ENCODE peak calls at places on chromosomes 11 and 22, in nine cellular contexts. One of them, this sample, is unnamed.

GRCh38 chr22:49705631-49706352 is 121.9 kb downstream of the BRD1 start:
- DNase-seq in stomach: no peak
- DNase-seq in bronchial epithelial cell: no peak
- DNase-seq in endothelial cell: no peak
- DNase-seq in HFF-Myc: no peak
- DNase-seq in heart right ventricle: no peak
- DNase-seq in AG09319: no peak
- DNase-seq in RWPE1: no peak
- DNase-seq in choroid plexus epithelial cell: no peak
- DNase-seq in this sample: no peak

GRCh38 chr11:12802418-12803085 is 128.3 kb downstream of the TEAD1 start:
- DNase-seq in HFF-Myc: peak
- DNase-seq in endothelial cell: no peak
- DNase-seq in choroid plexus epithelial cell: peak
- DNase-seq in RWPE1: peak
- DNase-seq in stomach: peak
- DNase-seq in heart right ventricle: peak
- DNase-seq in bronchial epithelial cell: peak
- DNase-seq in AG09319: no peak
- DNase-seq in this sample: no peak

GRCh38 chr11:9219115-9219514 is 46.0 kb downstream of the DENND5A start:
- DNase-seq in heart right ventricle: no peak
- DNase-seq in stomach: no peak
- DNase-seq in endothelial cell: no peak
- DNase-seq in choroid plexus epithelial cell: peak
- DNase-seq in HFF-Myc: no peak
- DNase-seq in AG09319: peak
- DNase-seq in bronchial epithelial cell: no peak
- DNase-seq in RWPE1: no peak
- DNase-seq in this sample: no peak

GRCh38 chr22:20803696-20804324 is 29.9 kb downstream of the SERPIND1 start:
- DNase-seq in endothelial cell: peak
- DNase-seq in HFF-Myc: peak
- DNase-seq in choroid plexus epithelial cell: peak
- DNase-seq in bronchial epithelial cell: peak
- DNase-seq in AG09319: no peak
- DNase-seq in heart right ventricle: peak
- DNase-seq in stomach: peak
- DNase-seq in RWPE1: no peak
- DNase-seq in this sample: no peak

GRCh38 chr11:71252782-71253730 is 679 bp upstream of the SHANK2 start:
- DNase-seq in stomach: peak
- DNase-seq in heart right ventricle: no peak
- DNase-seq in endothelial cell: peak
- DNase-seq in AG09319: no peak
- DNase-seq in RWPE1: peak
- DNase-seq in HFF-Myc: no peak
- DNase-seq in bronchial epithelial cell: peak
- DNase-seq in choroid plexus epithelial cell: peak
- DNase-seq in this sample: no peak

GRCh38 chr11:124329787-124330478 is 9.9 kb upstream of the OR8D2 start:
- DNase-seq in bronchial epithelial cell: no peak
- DNase-seq in endothelial cell: no peak
- DNase-seq in heart right ventricle: no peak
- DNase-seq in RWPE1: no peak
- DNase-seq in choroid plexus epithelial cell: peak
- DNase-seq in AG09319: no peak
- DNase-seq in stomach: no peak
- DNase-seq in HFF-Myc: no peak
- DNase-seq in this sample: no peak

GRCh38 chr11:116598556-116598955 is 174.2 kb downstream of the BUD13 start:
- DNase-seq in heart right ventricle: no peak
- DNase-seq in AG09319: no peak
- DNase-seq in choroid plexus epithelial cell: no peak
- DNase-seq in RWPE1: no peak
- DNase-seq in endothelial cell: no peak
- DNase-seq in HFF-Myc: no peak
- DNase-seq in stomach: no peak
- DNase-seq in bronchial epithelial cell: no peak
- DNase-seq in this sample: no peak

GRCh38 chr11:126319374-126319740 is 15.5 kb downstream of the DCPS start:
- DNase-seq in RWPE1: no peak
- DNase-seq in heart right ventricle: no peak
- DNase-seq in choroid plexus epithelial cell: no peak
- DNase-seq in stomach: no peak
- DNase-seq in AG09319: no peak
- DNase-seq in endothelial cell: no peak
- DNase-seq in HFF-Myc: no peak
- DNase-seq in bronchial epithelial cell: no peak
- DNase-seq in this sample: no peak

GRCh38 chr11:65576232-65576866 is 496 bp downstream of the EHBP1L1 start:
- DNase-seq in bronchial epithelial cell: no peak
- DNase-seq in choroid plexus epithelial cell: no peak
- DNase-seq in AG09319: no peak
- DNase-seq in endothelial cell: no peak
- DNase-seq in RWPE1: no peak
- DNase-seq in HFF-Myc: no peak
- DNase-seq in stomach: no peak
- DNase-seq in heart right ventricle: no peak
- DNase-seq in this sample: no peak

DNA sequence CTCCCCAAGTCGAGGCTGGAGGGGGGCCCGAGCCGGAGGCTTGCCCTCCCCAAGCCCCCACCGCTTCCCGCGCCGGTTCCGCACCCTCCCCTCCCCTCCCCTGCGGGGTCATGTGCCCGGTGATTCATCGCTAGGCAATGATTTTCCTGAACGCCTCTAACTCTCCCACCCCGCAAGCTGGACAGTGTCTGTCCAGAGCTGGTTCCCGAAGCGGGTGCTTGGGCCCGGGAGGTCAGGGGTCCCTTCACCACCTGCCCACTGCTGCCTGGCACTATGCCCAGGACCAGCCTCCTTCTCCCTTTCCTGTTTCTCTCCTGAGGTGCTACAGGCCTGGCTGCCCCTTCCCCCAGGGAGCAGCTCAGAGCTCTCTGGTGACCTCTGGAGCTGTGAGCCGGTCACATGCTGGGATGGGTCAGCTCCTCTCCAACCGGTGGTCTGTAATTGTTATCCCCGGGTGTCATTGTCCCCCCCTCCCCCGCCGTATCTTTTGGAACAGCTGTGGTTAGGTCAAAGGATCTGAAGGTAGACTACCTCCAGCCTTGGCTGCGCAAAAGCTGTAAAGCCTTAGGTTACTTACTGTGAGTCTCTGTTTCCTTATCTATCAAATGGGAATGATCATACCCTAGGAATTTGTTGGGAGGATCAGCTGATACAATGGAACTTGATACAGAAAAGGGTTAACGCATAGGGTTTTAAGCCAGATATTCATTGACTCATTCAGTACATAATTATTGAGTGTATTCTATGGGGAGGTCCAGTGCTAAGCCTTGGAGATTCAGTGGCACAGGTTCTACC is 722 bp downstream of the STX3 start:
- DNase-seq in stomach: peak
- DNase-seq in HFF-Myc: no peak
- DNase-seq in RWPE1: peak
- DNase-seq in endothelial cell: peak
- DNase-seq in choroid plexus epithelial cell: peak
- DNase-seq in heart right ventricle: peak
- DNase-seq in bronchial epithelial cell: peak
- DNase-seq in AG09319: peak
- DNase-seq in this sample: peak
- TF ChIP-seq CTCF in stomach: no peak
- TF ChIP-seq CTCF in HFF-Myc: no peak
- TF ChIP-seq CTCF in RWPE1: no peak
- TF ChIP-seq CTCF in endothelial cell: no peak
- TF ChIP-seq CTCF in choroid plexus epithelial cell: no peak
- TF ChIP-seq CTCF in heart right ventricle: no peak
- TF ChIP-seq CTCF in bronchial epithelial cell: no peak
- TF ChIP-seq CTCF in AG09319: no peak
- TF ChIP-seq CTCF in this sample: no peak

GRCh38 chr11:102932678-102933077 is 22.9 kb downstream of the MMP13 start:
- DNase-seq in heart right ventricle: no peak
- DNase-seq in AG09319: no peak
- DNase-seq in HFF-Myc: no peak
- DNase-seq in bronchial epithelial cell: no peak
- DNase-seq in choroid plexus epithelial cell: no peak
- DNase-seq in RWPE1: no peak
- DNase-seq in endothelial cell: no peak
- DNase-seq in stomach: no peak
- DNase-seq in this sample: no peak

GRCh38 chr11:102934735-102935134 is 20.8 kb downstream of the MMP13 start:
- DNase-seq in choroid plexus epithelial cell: no peak
- DNase-seq in stomach: no peak
- DNase-seq in bronchial epithelial cell: no peak
- DNase-seq in heart right ventricle: no peak
- DNase-seq in HFF-Myc: no peak
- DNase-seq in endothelial cell: no peak
- DNase-seq in RWPE1: no peak
- DNase-seq in AG09319: no peak
- DNase-seq in this sample: no peak

GRCh38 chr11:102933627-102934026 is 21.9 kb downstream of the MMP13 start:
- DNase-seq in choroid plexus epithelial cell: no peak
- DNase-seq in endothelial cell: no peak
- DNase-seq in RWPE1: no peak
- DNase-seq in bronchial epithelial cell: no peak
- DNase-seq in stomach: no peak
- DNase-seq in HFF-Myc: no peak
- DNase-seq in AG09319: no peak
- DNase-seq in heart right ventricle: no peak
- DNase-seq in this sample: no peak

GRCh38 chr11:102936864-102937509 is 18.5 kb downstream of the MMP13 start:
- DNase-seq in stomach: no peak
- DNase-seq in RWPE1: no peak
- DNase-seq in bronchial epithelial cell: no peak
- DNase-seq in endothelial cell: no peak
- DNase-seq in AG09319: no peak
- DNase-seq in HFF-Myc: no peak
- DNase-seq in choroid plexus epithelial cell: no peak
- DNase-seq in heart right ventricle: no peak
- DNase-seq in this sample: no peak

DNA sequence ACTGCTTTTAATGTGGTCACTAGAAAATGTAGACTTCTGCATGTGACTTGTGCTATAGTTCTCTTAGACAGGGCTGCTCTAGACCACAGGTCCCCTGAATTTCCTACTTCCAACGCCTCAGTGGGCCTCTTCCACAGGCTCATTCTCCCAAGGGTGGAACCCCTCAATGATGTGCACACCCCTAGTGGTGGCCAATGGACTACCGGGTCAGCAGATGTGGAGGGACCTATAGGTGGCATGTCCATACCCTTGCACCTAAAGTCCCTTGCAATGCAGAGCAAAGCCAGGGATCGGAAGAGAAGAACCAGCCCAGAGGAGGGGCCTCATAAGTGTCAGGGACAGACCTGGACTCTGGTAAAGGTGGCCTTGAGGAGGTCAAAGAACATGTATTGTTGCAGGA is 20.0 kb downstream of the MMP13 start:
- DNase-seq in heart right ventricle: no peak
- DNase-seq in HFF-Myc: no peak
- DNase-seq in stomach: no peak
- DNase-seq in choroid plexus epithelial cell: no peak
- DNase-seq in RWPE1: no peak
- DNase-seq in endothelial cell: no peak
- DNase-seq in bronchial epithelial cell: no peak
- DNase-seq in AG09319: no peak
- DNase-seq in this sample: no peak
- TF ChIP-seq CTCF in heart right ventricle: no peak
- TF ChIP-seq CTCF in HFF-Myc: peak
- TF ChIP-seq CTCF in stomach: no peak
- TF ChIP-seq CTCF in choroid plexus epithelial cell: peak
- TF ChIP-seq CTCF in RWPE1: no peak
- TF ChIP-seq CTCF in endothelial cell: peak
- TF ChIP-seq CTCF in bronchial epithelial cell: no peak
- TF ChIP-seq CTCF in AG09319: no peak
- TF ChIP-seq CTCF in this sample: no peak

DNA sequence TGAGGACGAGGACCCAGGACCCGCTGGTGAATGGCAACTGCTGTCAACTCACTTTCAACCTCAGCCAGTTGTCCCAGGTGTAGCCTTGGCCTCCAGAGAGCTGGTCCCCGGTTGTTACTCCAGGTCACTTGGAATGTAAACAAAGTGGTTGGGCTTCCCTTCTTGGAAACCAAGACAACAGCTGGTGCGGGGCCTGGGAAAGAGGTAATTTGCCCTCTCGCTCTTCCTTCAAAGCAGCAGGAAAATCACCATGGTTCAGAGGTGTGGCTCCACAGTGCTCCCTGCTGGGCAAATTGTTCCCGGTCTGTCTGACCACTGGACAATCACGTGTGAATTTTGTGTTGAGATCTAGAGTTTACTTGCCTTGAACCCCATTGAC is 15.0 kb downstream of the SLC1A2 start:
- DNase-seq in endothelial cell: peak
- DNase-seq in HFF-Myc: peak
- DNase-seq in AG09319: no peak
- DNase-seq in heart right ventricle: peak
- DNase-seq in bronchial epithelial cell: peak
- DNase-seq in RWPE1: no peak
- DNase-seq in choroid plexus epithelial cell: peak
- DNase-seq in stomach: peak
- DNase-seq in this sample: no peak
- TF ChIP-seq CTCF in endothelial cell: peak
- TF ChIP-seq CTCF in HFF-Myc: peak
- TF ChIP-seq CTCF in AG09319: peak
- TF ChIP-seq CTCF in heart right ventricle: peak
- TF ChIP-seq CTCF in bronchial epithelial cell: peak
- TF ChIP-seq CTCF in RWPE1: no peak
- TF ChIP-seq CTCF in choroid plexus epithelial cell: peak
- TF ChIP-seq CTCF in stomach: no peak
- TF ChIP-seq CTCF in this sample: peak

GRCh38 chr22:38240734-38241252 is 32.0 kb downstream of the TMEM184B start:
- DNase-seq in HFF-Myc: peak
- DNase-seq in stomach: peak
- DNase-seq in bronchial epithelial cell: peak
- DNase-seq in heart right ventricle: no peak
- DNase-seq in AG09319: no peak
- DNase-seq in choroid plexus epithelial cell: peak
- DNase-seq in RWPE1: peak
- DNase-seq in endothelial cell: peak
- DNase-seq in this sample: no peak

GRCh38 chr22:38239101-38239761 is 33.6 kb downstream of the TMEM184B start:
- DNase-seq in RWPE1: peak
- DNase-seq in HFF-Myc: peak
- DNase-seq in bronchial epithelial cell: peak
- DNase-seq in heart right ventricle: no peak
- DNase-seq in endothelial cell: no peak
- DNase-seq in AG09319: peak
- DNase-seq in choroid plexus epithelial cell: peak
- DNase-seq in stomach: no peak
- DNase-seq in this sample: no peak

GRCh38 chr22:38236786-38237185 is 35.0 kb downstream of the MAFF start:
- DNase-seq in choroid plexus epithelial cell: no peak
- DNase-seq in bronchial epithelial cell: peak
- DNase-seq in heart right ventricle: no peak
- DNase-seq in endothelial cell: no peak
- DNase-seq in RWPE1: no peak
- DNase-seq in AG09319: no peak
- DNase-seq in HFF-Myc: no peak
- DNase-seq in stomach: peak
- DNase-seq in this sample: no peak

GRCh38 chr22:38235240-38235850 is 33.6 kb downstream of the MAFF start:
- DNase-seq in AG09319: no peak
- DNase-seq in endothelial cell: no peak
- DNase-seq in RWPE1: no peak
- DNase-seq in bronchial epithelial cell: no peak
- DNase-seq in HFF-Myc: no peak
- DNase-seq in stomach: no peak
- DNase-seq in choroid plexus epithelial cell: no peak
- DNase-seq in heart right ventricle: no peak
- DNase-seq in this sample: no peak

GRCh38 chr22:38238519-38239051 is 34.2 kb downstream of the TMEM184B start:
- DNase-seq in bronchial epithelial cell: no peak
- DNase-seq in choroid plexus epithelial cell: no peak
- DNase-seq in heart right ventricle: no peak
- DNase-seq in HFF-Myc: no peak
- DNase-seq in AG09319: no peak
- DNase-seq in endothelial cell: no peak
- DNase-seq in stomach: no peak
- DNase-seq in RWPE1: no peak
- DNase-seq in this sample: no peak
- TF ChIP-seq CTCF in bronchial epithelial cell: no peak
- TF ChIP-seq CTCF in choroid plexus epithelial cell: no peak
- TF ChIP-seq CTCF in heart right ventricle: no peak
- TF ChIP-seq CTCF in HFF-Myc: no peak
- TF ChIP-seq CTCF in AG09319: no peak
- TF ChIP-seq CTCF in endothelial cell: no peak
- TF ChIP-seq CTCF in stomach: no peak
- TF ChIP-seq CTCF in RWPE1: no peak
- TF ChIP-seq CTCF in this sample: no peak